ENCODE peak calls at places on chromosomes 2 and 18, in seven cellular contexts. S is A549, R is colonic mucosa, K is MM.1S, H is epithelial cell of esophagus, A is GM13976, G is glutamatergic neuron. C is an unnamed sample.

GRCh38 chr18:48459016-48459415 is 49.8 kb upstream of the ZBTB7C start:
- DNase-seq in S (no peak), R (no peak), K (no peak), H (no peak), A (no peak), G (no peak), C (no peak)

GRCh38 chr2:22355816-22356433 is 1029.1 kb upstream of the KLHL29 start:
- DNase-seq in S (peak), R (peak), K (peak), H (peak), A (peak), G (peak), C (no peak)

GRCh38 chr2:62217980-62218379 is 22.1 kb downstream of the B3GNT2 start:
- DNase-seq in S (no peak), R (no peak), K (no peak), H (no peak), A (no peak), G (no peak), C (peak)

GRCh38 chr2:180907731-180908130 is 72.7 kb upstream of the UBE2E3 start:
- DNase-seq in S (no peak), R (no peak), K (no peak), H (peak), A (no peak), G (no peak), C (peak)

GRCh38 chr2:33620-34019 is 12.7 kb downstream of the FAM110C start:
- DNase-seq in S (no peak), R (peak), K (peak), H (peak), A (no peak), G (no peak), C (no peak)

GRCh38 chr2:150234787-150235512 is 252.5 kb downstream of the RND3 start:
- DNase-seq in S (no peak), R (peak), K (no peak), H (peak), A (no peak), G (no peak), C (peak)

GRCh38 chr2:174120346-174120745 is 128.0 kb downstream of the OLA1 start:
- DNase-seq in S (peak), R (no peak), K (no peak), H (peak), A (no peak), G (no peak), C (no peak)

GRCh38 chr2:240798327-240798905 is 21.6 kb downstream of the KIF1A start:
- DNase-seq in S (no peak), R (no peak), K (no peak), H (no peak), A (no peak), G (peak), C (no peak)

GRCh38 chr2:161250864-161251436 is 57.3 kb upstream of the PSMD14 start:
- DNase-seq in S (peak), R (no peak), K (peak), H (peak), A (no peak), G (no peak), C (peak)

GRCh38 chr18:58051765-58052460 is 7.9 kb downstream of the NEDD4L start:
- DNase-seq in S (no peak), R (no peak), K (peak), H (peak), A (peak), G (no peak), C (peak)

GRCh38 chr2:219737270-219737691 is 109.9 kb downstream of the SLC4A3 start:
- DNase-seq in S (peak), R (no peak), K (no peak), H (peak), A (no peak), G (peak), C (no peak)
- TF ChIP-seq CTCF in S (peak), R (no peak), K (no peak), H (peak), A (peak), G (no peak), C (peak)

GRCh38 chr2:164479460-164479859 is 141.8 kb downstream of the GRB14 start:
- DNase-seq in S (peak), R (no peak), K (peak), H (peak), A (no peak), G (peak), C (peak)
- TF ChIP-seq CTCF in S (peak), R (no peak), K (peak), H (peak), A (no peak), G (no peak), C (peak)

GRCh38 chr2:118853129-118853640 is 5.7 kb upstream of the EN1 start:
- DNase-seq in S (no peak), R (no peak), K (no peak), H (no peak), A (peak), G (no peak), C (no peak)

GRCh38 chr2:118855451-118856279 is 8.2 kb upstream of the EN1 start:
- DNase-seq in S (peak), R (peak), K (peak), H (peak), A (peak), G (peak), C (peak)

GRCh38 chr2:118853647-118854367 is 6.4 kb upstream of the EN1 start:
- DNase-seq in S (no peak), R (no peak), K (no peak), H (no peak), A (peak), G (no peak), C (no peak)

GRCh38 chr2:118856330-118856977 is 9.0 kb upstream of the EN1 start:
- DNase-seq in S (no peak), R (no peak), K (no peak), H (no peak), A (peak), G (no peak), C (no peak)

DNA sequence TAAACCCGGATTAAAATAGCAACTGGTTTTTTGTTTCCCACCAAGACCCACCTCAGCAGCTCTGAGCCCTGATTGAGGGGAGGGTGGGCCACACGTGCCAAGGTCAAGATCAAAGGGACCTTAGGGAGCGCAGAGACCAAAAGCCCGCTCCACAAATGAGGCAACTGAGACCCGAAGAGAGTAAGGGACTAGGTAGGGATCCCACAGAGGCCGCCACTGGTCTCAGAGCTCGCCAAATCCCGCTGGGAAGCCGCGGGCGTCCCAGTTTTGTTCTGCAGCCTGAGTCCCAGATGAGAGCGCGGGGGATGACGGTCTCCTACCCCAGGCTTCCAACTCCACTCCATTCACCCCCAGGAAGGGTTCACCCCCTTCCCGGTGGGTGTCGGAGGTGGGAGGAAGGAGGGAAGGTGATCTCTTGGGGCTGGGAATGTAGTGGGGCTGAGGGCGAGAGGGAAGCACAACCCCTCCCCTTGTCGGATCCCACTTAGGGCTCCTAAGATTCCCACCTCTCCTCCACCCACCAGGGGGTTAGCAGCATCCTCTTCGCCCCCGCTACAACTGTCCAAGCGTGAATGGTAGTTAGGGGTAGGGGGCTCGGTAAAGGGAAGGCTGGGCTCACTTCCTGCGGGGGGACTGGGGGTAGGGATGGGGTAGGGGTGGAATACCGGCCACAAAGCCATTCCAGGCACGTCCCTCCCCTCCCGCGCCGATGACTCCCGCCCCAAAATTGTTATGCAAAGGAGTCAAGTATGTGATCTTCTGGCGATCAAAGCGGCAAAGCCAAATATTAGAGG is 7.3 kb upstream of the EN1 start:
- DNase-seq in S (no peak), R (no peak), K (no peak), H (no peak), A (peak), G (no peak), C (no peak)
- TF ChIP-seq CTCF in S (no peak), R (no peak), K (no peak), H (no peak), A (no peak), G (no peak), C (no peak)

DNA sequence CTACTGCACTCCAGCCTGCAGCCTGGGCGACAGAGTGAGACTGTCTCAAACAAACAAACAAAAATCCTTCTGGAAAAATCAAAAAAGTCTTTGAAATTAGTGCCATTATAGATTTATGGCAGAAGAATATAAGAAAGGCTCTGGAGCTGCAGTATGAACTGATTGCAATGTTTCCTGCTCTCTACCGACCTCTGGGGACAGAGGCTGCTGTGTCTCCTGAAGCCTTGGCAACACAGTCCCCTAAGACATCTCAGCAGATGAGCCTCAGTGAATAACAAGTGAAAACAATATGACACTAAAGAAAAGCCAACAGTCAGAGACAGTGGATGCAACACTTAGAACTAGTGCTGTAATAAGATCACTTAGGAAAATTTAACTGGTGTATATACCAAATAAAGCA is 494.9 kb upstream of the LRATD1 start:
- DNase-seq in S (peak), R (no peak), K (no peak), H (peak), A (no peak), G (peak), C (no peak)
- TF ChIP-seq CTCF in S (no peak), R (no peak), K (no peak), H (peak), A (peak), G (no peak), C (no peak)

GRCh38 chr2:11738589-11739436 is 7.6 kb upstream of the LPIN1 start:
- DNase-seq in S (peak), R (peak), K (peak), H (peak), A (no peak), G (peak), C (peak)
- TF ChIP-seq CTCF in S (peak), R (peak), K (peak), H (peak), A (peak), G (no peak), C (peak)

GRCh38 chr2:27133905-27134780 is at the start of gene PREB:
- DNase-seq in S (peak), R (peak), K (peak), H (peak), A (peak), G (peak), C (peak)
- TF ChIP-seq CTCF in S (no peak), R (no peak), K (peak), H (no peak), A (peak), G (no peak), C (peak)

GRCh38 chr2:148813603-148814065 is 61.4 kb upstream of the KIF5C start:
- DNase-seq in S (no peak), R (peak), K (no peak), H (no peak), A (peak), G (peak), C (no peak)
- TF ChIP-seq CTCF in S (no peak), R (no peak), K (no peak), H (no peak), A (no peak), G (peak), C (no peak)